ENCODE peak calls at places on chromosomes 3 and 15, in eight cellular contexts. K, J, X, U, B, E, H and O are unnamed samples.

GRCh38 chr15:88998980-88999713 is 86.0 kb upstream of the MFGE8 start:
- DNase-seq in U (no peak), K (no peak), X (no peak), E (no peak), J (no peak), B (no peak), H (no peak), O (no peak)

GRCh38 chr3:38089163-38089562 is 47.8 kb downstream of the ACAA1 start:
- DNase-seq in X (no peak), J (no peak), E (no peak), H (no peak), B (no peak), K (no peak), U (no peak), O (no peak)

GRCh38 chr3:55453871-55454496 is 33.1 kb downstream of the WNT5A start:
- DNase-seq in K (no peak), E (no peak), J (no peak), B (no peak), H (no peak), U (no peak), X (no peak), O (no peak)

GRCh38 chr3:177281292-177281942 is 84.1 kb upstream of the TBL1XR1 start:
- DNase-seq in J (no peak), E (no peak), B (no peak), U (no peak), K (peak; percentile 5), H (no peak), X (no peak), O (no peak)

GRCh38 chr15:72859023-72859756 is 75.6 kb upstream of the ADPGK start:
- DNase-seq in K (no peak), B (peak; percentile 45), H (no peak), X (no peak), E (no peak), J (no peak), U (no peak), O (no peak)

GRCh38 chr3:24227635-24228034 is 267.0 kb downstream of the THRB start:
- DNase-seq in E (no peak), U (no peak), X (no peak), J (no peak), H (no peak), K (no peak), B (no peak), O (no peak)

GRCh38 chr3:187946031-187946691 is 200.9 kb upstream of the BCL6 start:
- DNase-seq in H (no peak), U (no peak), B (no peak), K (no peak), X (peak; percentile 82), E (peak; percentile 92), J (no peak), O (peak; percentile 50)

GRCh38 chr3:168248383-168249047 is 152.8 kb upstream of the GOLIM4 start:
- DNase-seq in U (no peak), B (no peak), J (no peak), E (no peak), K (no peak), X (peak; percentile 49), H (no peak), O (peak; percentile 35)

GRCh38 chr15:50083424-50084025 is 35.5 kb downstream of the ATP8B4 start:
- DNase-seq in H (no peak), B (no peak), U (no peak), K (no peak), X (peak; percentile 51), E (no peak), J (no peak), O (no peak)

GRCh38 chr15:85832389-85832788 is 37.7 kb upstream of the KLHL25 start:
- DNase-seq in B (no peak), J (no peak), K (no peak), X (no peak), U (no peak), H (no peak), E (no peak), O (no peak)

GRCh38 chr3:62159056-62159455 is 214.3 kb downstream of the FEZF2 start:
- DNase-seq in U (no peak), K (no peak), J (no peak), E (no peak), H (no peak), X (no peak), B (no peak), O (no peak)

GRCh38 chr15:73633991-73634495 is 854 bp upstream of the NPTN start:
- DNase-seq in K (no peak), B (no peak), J (no peak), X (peak; percentile 97), H (no peak), U (no peak), E (no peak), O (peak; percentile 95)

GRCh38 chr3:157089455-157090221 is 70.3 kb downstream of the CCNL1 start:
- DNase-seq in U (peak; percentile 15), E (no peak), H (no peak), K (no peak), B (no peak), X (peak; percentile 46), J (no peak), O (peak; percentile 66)

GRCh38 chr3:39920271-39920670 is 110.9 kb downstream of the MYRIP start:
- DNase-seq in U (no peak), B (no peak), H (no peak), X (peak; percentile 37), J (no peak), K (no peak), E (no peak), O (peak; percentile 41)